ENCODE peak calls at places on chromosomes 6 and 20, in eight cellular contexts. K is CD4-positive, alpha-beta T cell; H is astrocyte of the cerebellum; E is astrocyte of the spinal cord; U is WERI-Rb-1; F is GM12865; I is colonic mucosa; C is endothelial cell. B is an unnamed sample.

GRCh38 chr20:57425150-57426013 is 34.2 kb downstream of the RBM38 start:
- DNase-seq in I (no peak), E (no peak), F (peak), K (no peak), H (no peak), C (no peak), U (no peak), B (peak)

GRCh38 chr6:74091133-74091793 is 395.3 kb downstream of the CD109 start:
- DNase-seq in E (peak), I (no peak), U (no peak), K (no peak), H (peak), C (no peak), F (peak), B (peak)

GRCh38 chr6:117919775-117920492 is 12.9 kb downstream of the SLC35F1 start:
- DNase-seq in H (no peak), E (no peak), C (peak), U (peak), I (no peak), K (no peak), F (no peak), B (peak)

GRCh38 chr6:1175877-1176276 is 136.0 kb upstream of the FOXQ1 start:
- DNase-seq in F (no peak), U (no peak), K (no peak), C (no peak), H (no peak), E (no peak), I (no peak), B (no peak)

GRCh38 chr6:130453230-130453629 is 87.4 kb downstream of the TMEM200A start:
- DNase-seq in U (no peak), I (no peak), E (peak), F (peak), C (no peak), H (peak), K (no peak), B (no peak)

GRCh38 chr20:34834459-34834893 is 9.0 kb upstream of the NCOA6 start:
- DNase-seq in U (no peak), I (no peak), F (peak), H (peak), K (no peak), E (peak), C (no peak), B (no peak)

GRCh38 chr6:24394777-24395437 is 7.8 kb upstream of the MRS2 start:
- DNase-seq in C (no peak), K (no peak), F (no peak), H (no peak), U (no peak), I (no peak), E (peak), B (no peak)

GRCh38 chr6:3205913-3206312 is 21.5 kb downstream of the TUBB2B start:
- DNase-seq in C (no peak), I (no peak), U (no peak), F (peak), E (peak), H (peak), K (no peak), B (no peak)

GRCh38 chr20:11064946-11065345 is 391.1 kb upstream of the JAG1 start:
- DNase-seq in U (no peak), F (no peak), I (no peak), C (no peak), K (no peak), E (no peak), H (no peak), B (no peak)

GRCh38 chr6:157982297-157982579 is 575 bp downstream of the SYNJ2 start:
- DNase-seq in E (no peak), H (no peak), I (peak), F (peak), U (peak), K (no peak), C (peak), B (peak)

GRCh38 chr6:75611011-75611701 is 9.5 kb downstream of the SENP6 start:
- DNase-seq in C (no peak), H (peak), E (no peak), I (no peak), K (no peak), U (no peak), F (no peak), B (no peak)

GRCh38 chr6:170052991-170053821 is 237.7 kb downstream of the DLL1 start:
- DNase-seq in C (no peak), E (no peak), K (no peak), I (no peak), H (no peak), U (peak), F (no peak), B (no peak)

GRCh38 chr6:22906091-22906549 is 336.8 kb downstream of the HDGFL1 start:
- DNase-seq in I (no peak), K (no peak), F (no peak), U (no peak), C (no peak), E (peak), H (no peak), B (peak)

GRCh38 chr6:31744422-31744821 is 4.6 kb downstream of the MSH5 start:
- DNase-seq in F (no peak), K (no peak), C (no peak), E (no peak), U (peak), H (no peak), I (no peak), B (no peak)

GRCh38 chr6:27986928-27987725 is 30.1 kb downstream of the OR2B6 start:
- DNase-seq in H (no peak), C (no peak), E (no peak), U (no peak), I (no peak), F (no peak), K (no peak), B (no peak)

GRCh38 chr20:11067359-11067758 is 393.6 kb upstream of the JAG1 start:
- DNase-seq in C (no peak), I (no peak), E (no peak), H (no peak), U (no peak), F (no peak), K (no peak), B (no peak)

GRCh38 chr6:93575495-93575894 is 156.1 kb upstream of the EPHA7 start:
- DNase-seq in H (no peak), K (no peak), U (no peak), C (no peak), E (no peak), F (no peak), I (no peak), B (no peak)

GRCh38 chr6:9062581-9062980 is 627.2 kb upstream of the SLC35B3 start:
- DNase-seq in H (no peak), E (no peak), U (no peak), C (no peak), I (no peak), K (no peak), F (no peak), B (no peak)

GRCh38 chr6:31336872-31337496 is 20.0 kb downstream of the HLA-B start:
- DNase-seq in I (no peak), U (no peak), C (no peak), F (no peak), E (no peak), K (no peak), H (no peak), B (no peak)

GRCh38 chr20:9912858-9913434 is 74.1 kb upstream of the PAK5 start:
- DNase-seq in C (peak), I (peak), K (peak), U (peak), E (peak), F (peak), H (peak), B (peak)

GRCh38 chr20:58306421-58307261 is 2.9 kb upstream of the RAB22A start:
- DNase-seq in U (no peak), I (peak), K (peak), C (no peak), H (no peak), F (peak), E (peak), B (no peak)

GRCh38 chr20:39090881-39091280 is 128.7 kb downstream of the DHX35 start:
- DNase-seq in U (no peak), C (no peak), F (no peak), H (no peak), E (no peak), K (no peak), I (no peak), B (peak)

GRCh38 chr6:10720229-10720959 is 2.5 kb upstream of the TMEM14C start:
- DNase-seq in I (peak), U (no peak), E (peak), K (peak), H (no peak), C (no peak), F (no peak), B (no peak)

GRCh38 chr6:81075974-81076373 is 676.5 kb downstream of the TENT5A start:
- DNase-seq in I (no peak), K (no peak), U (peak), H (peak), C (peak), F (peak), E (peak), B (peak)

GRCh38 chr6:109458774-109459531 is 3.4 kb upstream of the MICAL1 start:
- DNase-seq in H (no peak), E (no peak), I (no peak), K (peak), U (no peak), C (no peak), F (peak), B (peak)

GRCh38 chr6:19551611-19552010 is 285.6 kb upstream of the ID4 start:
- DNase-seq in C (no peak), U (no peak), H (no peak), E (no peak), I (no peak), K (no peak), F (no peak), B (no peak)

GRCh38 chr6:31922942-31923341 is 4.6 kb upstream of the C2 start:
- DNase-seq in F (peak), U (peak), C (no peak), I (no peak), H (no peak), K (no peak), E (no peak), B (peak)

GRCh38 chr20:48324744-48325143 is 503.1 kb downstream of the PREX1 start:
- DNase-seq in C (no peak), I (no peak), U (no peak), K (no peak), E (no peak), F (no peak), H (no peak), B (no peak)

GRCh38 chr6:71248306-71248705 is 40.3 kb upstream of the OGFRL1 start:
- DNase-seq in I (no peak), C (no peak), U (no peak), K (no peak), F (peak), H (no peak), E (peak), B (no peak)

GRCh38 chr6:169487579-169488205 is 214.1 kb downstream of the WDR27 start:
- DNase-seq in I (no peak), K (no peak), F (no peak), H (no peak), C (no peak), U (no peak), E (peak), B (no peak)

GRCh38 chr6:121647905-121648304 is 212.5 kb downstream of the GJA1 start:
- DNase-seq in C (no peak), I (no peak), U (no peak), K (no peak), F (no peak), E (peak), H (no peak), B (no peak)

GRCh38 chr6:41684311-41685182 is 46.3 kb downstream of the MDFI start:
- DNase-seq in F (no peak), K (no peak), I (no peak), C (no peak), H (no peak), E (no peak), U (no peak), B (no peak)

GRCh38 chr20:26209171-26209941 is 512.7 kb upstream of the ZNF337 start:
- DNase-seq in E (no peak), I (no peak), H (no peak), F (peak), K (no peak), C (peak), U (peak), B (peak)

GRCh38 chr6:3852391-3852790 is 3.2 kb downstream of the FAM50B start:
- DNase-seq in H (no peak), E (no peak), K (no peak), U (no peak), I (no peak), C (no peak), F (no peak), B (no peak)

GRCh38 chr6:111653961-111654360 is 48.3 kb upstream of the TRAF3IP2 start:
- DNase-seq in U (no peak), H (no peak), E (no peak), F (no peak), C (no peak), K (no peak), I (no peak), B (no peak)

GRCh38 chr20:22339091-22339881 is 245.1 kb downstream of the FOXA2 start:
- DNase-seq in F (peak), K (no peak), E (peak), C (peak), I (peak), U (peak), H (peak), B (peak)

DNA sequence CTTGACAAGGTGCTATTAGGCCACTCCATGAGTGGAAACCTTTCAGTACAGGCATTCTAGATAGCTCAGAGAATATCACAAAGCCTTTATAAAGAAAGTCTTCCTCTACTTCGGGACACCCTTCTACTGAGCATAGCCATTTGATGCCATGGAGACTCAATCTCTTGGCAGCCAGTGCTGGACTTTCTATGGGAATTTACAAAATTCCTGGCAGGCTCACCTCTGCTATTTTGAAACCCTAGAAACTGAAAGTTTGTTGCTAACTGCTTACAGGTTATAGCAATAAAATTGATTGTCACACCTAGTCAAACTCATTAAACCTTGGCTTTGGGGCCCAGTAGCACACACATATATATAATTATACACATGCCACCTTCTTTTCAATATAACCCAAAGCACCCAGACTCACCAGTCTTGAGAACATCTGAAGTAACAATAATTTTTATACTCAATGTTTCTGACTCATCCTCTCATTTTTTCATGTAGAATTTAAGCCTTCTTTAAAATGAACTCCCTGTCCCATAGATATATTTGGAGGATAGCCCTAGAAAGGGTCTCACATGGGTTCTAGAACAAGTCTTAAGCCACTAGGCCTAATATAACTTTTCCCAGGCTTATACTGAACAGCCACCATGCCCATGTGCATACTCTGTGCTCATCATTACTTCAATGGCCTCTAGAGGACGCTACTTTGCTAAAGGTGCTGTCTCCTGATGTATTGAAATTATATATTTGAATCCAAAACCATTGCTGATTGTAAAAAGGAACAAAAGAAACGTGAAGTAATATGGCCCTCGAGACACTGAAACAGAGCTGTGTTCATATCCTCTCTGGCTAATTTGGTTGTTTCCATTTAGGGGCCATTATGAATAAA is 368.1 kb upstream of the MARCKS start:
- DNase-seq in C (no peak), E (no peak), H (no peak), I (no peak), K (no peak), U (no peak), F (no peak), B (peak)
- TF ChIP-seq CTCF in C (no peak), E (peak), H (no peak), I (no peak), K (no peak), U (peak), F (peak), B (peak)

GRCh38 chr6:95648636-95649035 is 71.3 kb downstream of the MANEA start:
- DNase-seq in H (no peak), F (peak), I (no peak), E (no peak), K (no peak), C (peak), U (peak), B (peak)
- TF ChIP-seq CTCF in H (no peak), F (no peak), I (no peak), E (no peak), K (no peak), C (no peak), U (peak), B (peak)

GRCh38 chr6:43053545-43054205 is at the start of gene CUL7:
- DNase-seq in F (peak), U (peak), K (peak), E (peak), C (peak), I (peak), H (peak), B (peak)
- TF ChIP-seq CTCF in F (no peak), U (no peak), K (no peak), E (no peak), C (no peak), I (no peak), H (no peak), B (no peak)

GRCh38 chr20:36267605-36268500 is 31.6 kb downstream of the AAR2 start:
- DNase-seq in C (no peak), F (no peak), E (no peak), H (no peak), I (no peak), K (no peak), U (peak), B (no peak)
- TF ChIP-seq CTCF in C (no peak), F (no peak), E (no peak), H (no peak), I (no peak), K (no peak), U (peak), B (no peak)

DNA sequence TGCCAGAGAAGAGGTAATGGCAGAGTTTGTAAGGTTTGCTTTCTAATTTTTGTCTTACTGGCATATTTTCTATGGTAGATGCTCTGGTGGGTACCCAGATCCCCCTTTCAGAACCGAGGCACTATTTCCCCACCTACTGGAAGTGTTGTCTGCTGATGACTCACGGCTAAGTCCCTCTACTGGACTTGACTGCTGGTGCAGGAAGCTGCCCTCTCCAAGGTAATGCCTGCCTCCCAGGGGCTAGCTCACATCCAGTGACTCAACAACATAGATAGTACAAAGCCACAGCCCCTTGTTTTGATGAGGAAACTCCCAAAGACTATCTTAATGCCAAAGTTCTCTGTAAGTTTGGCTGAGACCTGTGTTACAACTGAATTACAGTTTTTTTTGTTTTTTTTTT is 285.4 kb upstream of the FLRT3 start:
- DNase-seq in F (peak), U (no peak), C (no peak), H (peak), K (no peak), E (peak), I (no peak), B (no peak)
- TF ChIP-seq CTCF in F (no peak), U (no peak), C (no peak), H (no peak), K (no peak), E (peak), I (no peak), B (peak)

GRCh38 chr20:20491784-20492145 is 123.9 kb downstream of the INSM1 start:
- DNase-seq in H (no peak), E (no peak), U (no peak), F (no peak), I (no peak), C (no peak), K (no peak), B (no peak)
- TF ChIP-seq CTCF in H (no peak), E (no peak), U (no peak), F (no peak), I (no peak), C (no peak), K (no peak), B (no peak)

GRCh38 chr6:143236151-143236788 is 175.6 kb downstream of the AIG1 start:
- DNase-seq in K (no peak), H (no peak), E (peak), C (no peak), F (no peak), I (no peak), U (peak), B (no peak)

GRCh38 chr6:143234686-143235085 is 174.0 kb downstream of the AIG1 start:
- DNase-seq in H (no peak), U (no peak), F (no peak), C (no peak), I (no peak), E (no peak), K (no peak), B (no peak)

GRCh38 chr6:143229402-143229801 is 168.7 kb downstream of the AIG1 start:
- DNase-seq in F (no peak), U (no peak), H (no peak), E (no peak), K (no peak), I (no peak), C (no peak), B (no peak)

GRCh38 chr6:143233563-143234285 is 173.0 kb downstream of the AIG1 start:
- DNase-seq in U (no peak), K (no peak), H (no peak), I (no peak), C (peak), E (no peak), F (no peak), B (peak)

GRCh38 chr6:143232849-143233248 is 172.2 kb downstream of the AIG1 start:
- DNase-seq in U (peak), C (peak), F (peak), E (no peak), I (peak), K (no peak), H (no peak), B (peak)
- TF ChIP-seq CTCF in U (peak), C (peak), F (peak), E (peak), I (peak), K (no peak), H (peak), B (peak)